ENCODE peak calls at places on chromosomes 4 and X, in four cellular contexts. S, A, E and Q are unnamed samples.

GRCh38 chrX:15985937-15986336 is 131.3 kb upstream of the AP1S2 start:
- DNase-seq in A (no peak), E (peak), S (no peak), Q (no peak)

GRCh38 chrX:45479196-45479834 is 278.6 kb upstream of the DIPK2B start:
- DNase-seq in S (no peak), E (peak), A (peak), Q (no peak)

GRCh38 chr4:113537183-113537977 is 224.2 kb downstream of the CAMK2D start:
- DNase-seq in S (no peak), A (no peak), E (no peak), Q (no peak)

GRCh38 chr4:159787901-159788300 is 685.0 kb downstream of the RAPGEF2 start:
- DNase-seq in E (peak), A (no peak), S (no peak), Q (no peak)

GRCh38 chr4:187617117-187617516 is 378.5 kb upstream of the ZFP42 start:
- DNase-seq in E (no peak), S (no peak), A (peak), Q (no peak)

GRCh38 chr4:5711479-5712184 is 631 bp downstream of the EVC start:
- DNase-seq in S (no peak), E (peak), A (peak), Q (no peak)

GRCh38 chr4:37423310-37423709 is 178.8 kb downstream of the NWD2 start:
- DNase-seq in A (no peak), E (no peak), S (no peak), Q (no peak)

GRCh38 chr4:118962540-118962939 is 73.9 kb downstream of the SYNPO2 start:
- DNase-seq in S (no peak), E (no peak), A (no peak), Q (no peak)

GRCh38 chr4:120544838-120545237 is 377.7 kb downstream of the PRDM5 start:
- DNase-seq in S (no peak), E (no peak), A (no peak), Q (no peak)

GRCh38 chr4:162485486-162485885 is 321.7 kb upstream of the FSTL5 start:
- DNase-seq in E (peak), S (no peak), A (peak), Q (no peak)